ENCODE peak calls at places on chromosomes 11 and 22, in eight cellular contexts. Y, J, A, R, H, W, L and U are unnamed samples.

GRCh38 chr11:130145975-130146776 is 13.4 kb upstream of the ST14 start:
- ATAC-seq in W (peak; percentile 34), R (peak; percentile 62), L (no peak), J (peak; percentile 25), H (peak; percentile 57), Y (peak; percentile 39), A (no peak), U (peak; percentile 62)

GRCh38 chr11:67483901-67484665 is 1.3 kb downstream of the AIP start:
- ATAC-seq in W (peak; percentile 54), L (peak; percentile 56), H (no peak), Y (no peak), R (no peak), J (no peak), A (peak; percentile 33), U (no peak)

GRCh38 chr11:47788181-47788580 is 21.0 kb upstream of the FNBP4 start:
- ATAC-seq in L (no peak), H (no peak), A (peak; percentile 32), W (peak; percentile 62), Y (no peak), R (no peak), J (no peak), U (no peak)

GRCh38 chr11:2902784-2903671 is 17.5 kb upstream of the CDKN1C start:
- ATAC-seq in W (no peak), L (no peak), J (no peak), Y (peak; percentile 63), A (no peak), R (no peak), H (peak; percentile 1), U (no peak)

GRCh38 chr11:80227915-80228314 is 787.1 kb upstream of the TENM4 start:
- ATAC-seq in R (no peak), H (no peak), A (no peak), Y (no peak), L (no peak), W (no peak), J (no peak), U (no peak)

GRCh38 chr11:2896047-2896446 is 10.5 kb upstream of the CDKN1C start:
- ATAC-seq in H (no peak), Y (no peak), A (no peak), L (no peak), J (no peak), W (no peak), R (no peak), U (no peak)

GRCh38 chr11:111019931-111020381 is 225.6 kb upstream of the POU2AF2 start:
- ATAC-seq in A (no peak), J (no peak), Y (peak; percentile 89), R (peak; percentile 29), H (no peak), W (no peak), L (no peak), U (no peak)

GRCh38 chr11:108199446-108200321 is 22.8 kb downstream of the NPAT start:
- ATAC-seq in W (peak; percentile 96), L (peak; percentile 53), J (peak; percentile 98), Y (no peak), R (peak; percentile 17), H (peak; percentile 34), A (peak; percentile 92), U (no peak)

GRCh38 chr11:110747531-110747930 is 35.3 kb upstream of the ARHGAP20 start:
- ATAC-seq in L (no peak), R (no peak), W (no peak), Y (no peak), J (no peak), A (no peak), H (no peak), U (no peak)

GRCh38 chr22:49170053-49170452 is 657.6 kb downstream of the BRD1 start:
- ATAC-seq in A (no peak), R (no peak), Y (no peak), H (no peak), L (no peak), J (no peak), W (no peak), U (no peak)

GRCh38 chr11:4903484-4903883 is at the start of gene OR51A7:
- ATAC-seq in A (no peak), L (no peak), R (no peak), H (no peak), Y (no peak), W (no peak), J (peak; percentile 81), U (no peak)

GRCh38 chr11:118679483-118679882 is at the start of gene TREH:
- ATAC-seq in J (no peak), L (no peak), A (no peak), R (no peak), Y (peak; percentile 93), H (peak; percentile 21), W (no peak), U (no peak)